ENCODE peak calls at places on chromosomes 1 and 21, in nine cellular contexts. M is mesothelial cell of epicardium; D is GM10248; K is activated CD4-positive, alpha-beta T cell treated with anti-CD3 and anti-CD28 coated beads, Interleukin-2, amount 50 U/mL, for 24 hours; A is T-helper 9 cell; H is astrocyte; Q is GM18507; W is naive thymus-derived CD8-positive, alpha-beta T cell; N is H54. Y is an unnamed sample.

GRCh38 chr1:236545621-236546169 is 21.9 kb downstream of the LGALS8 start:
- DNase-seq in K (no peak), W (peak), H (no peak), A (no peak), Q (no peak), M (no peak), D (no peak), N (no peak), Y (no peak)

GRCh38 chr1:192225713-192226112 is 67.5 kb downstream of the RGS18 start:
- DNase-seq in M (no peak), D (no peak), A (no peak), Q (no peak), N (peak), W (no peak), H (peak), K (no peak), Y (no peak)

GRCh38 chr1:42157667-42158066 is 4.5 kb downstream of the GUCA2B start:
- DNase-seq in K (no peak), D (no peak), N (no peak), W (no peak), H (no peak), A (no peak), M (no peak), Q (no peak), Y (no peak)

GRCh38 chr1:180353930-180354329 is 123.9 kb downstream of the LHX4 start:
- DNase-seq in A (no peak), Q (no peak), K (no peak), W (no peak), D (no peak), M (no peak), H (no peak), N (no peak), Y (no peak)

GRCh38 chr1:206674745-206675175 is 9.9 kb upstream of the MAPKAPK2 start:
- DNase-seq in D (no peak), K (no peak), A (no peak), M (no peak), Q (no peak), W (no peak), N (peak), H (peak), Y (no peak)

GRCh38 chr1:115727706-115728249 is 40.7 kb downstream of the CASQ2 start:
- DNase-seq in K (no peak), H (peak), N (peak), A (no peak), D (no peak), M (no peak), Q (no peak), W (no peak), Y (no peak)

GRCh38 chr1:67053535-67053784 is 488 bp downstream of the SLC35D1 start:
- DNase-seq in N (peak), Q (no peak), D (peak), A (no peak), H (no peak), K (no peak), W (no peak), M (peak), Y (no peak)

GRCh38 chr1:189149547-189150375 is 1327.9 kb downstream of the BRINP3 start:
- DNase-seq in A (no peak), H (no peak), Q (no peak), D (no peak), K (no peak), M (no peak), W (no peak), N (no peak), Y (no peak)

GRCh38 chr21:38037416-38037815 is 121.2 kb upstream of the KCNJ6 start:
- DNase-seq in W (no peak), M (no peak), Q (no peak), H (peak), N (no peak), D (no peak), K (no peak), A (no peak), Y (no peak)

GRCh38 chr21:17185685-17186084 is 327.2 kb upstream of the CXADR start:
- DNase-seq in M (no peak), W (no peak), Q (no peak), H (no peak), K (no peak), D (no peak), N (no peak), A (no peak), Y (no peak)

GRCh38 chr1:214983126-214983869 is 99.2 kb upstream of the KCNK2 start:
- DNase-seq in A (no peak), W (no peak), Q (no peak), K (no peak), H (peak), M (no peak), D (no peak), N (no peak), Y (no peak)

GRCh38 chr1:205449750-205450443 is 5.9 kb downstream of the BLACAT1 start:
- DNase-seq in W (no peak), K (no peak), M (no peak), D (peak), N (peak), H (peak), A (no peak), Q (no peak), Y (no peak)

GRCh38 chr1:11194407-11195176 is 5.4 kb downstream of the ANGPTL7 start:
- DNase-seq in H (no peak), N (no peak), Q (no peak), K (no peak), A (no peak), W (no peak), M (no peak), D (no peak), Y (no peak)

GRCh38 chr1:61742620-61743431 is 546 bp downstream of the PATJ start:
- DNase-seq in K (no peak), D (peak), W (no peak), M (peak), Q (peak), A (no peak), N (peak), H (peak), Y (peak)